ENCODE peak calls at places on chromosomes 16 and 17, in nine cellular contexts. One of them, this sample, is unnamed.

GRCh38 chr17:68324114-68324513 is 32.8 kb downstream of the ARSG start:
- DNase-seq in A549: no peak
- DNase-seq in transverse colon: no peak
- DNase-seq in tibial nerve: no peak
- DNase-seq in esophagus muscularis mucosa: no peak
- DNase-seq in GM12878: no peak
- DNase-seq in K562: no peak
- DNase-seq in ovary: no peak
- DNase-seq in sigmoid colon: no peak
- DNase-seq in this sample: no peak

GRCh38 chr17:55648086-55648485 is 74.6 kb downstream of the TMEM100 start:
- DNase-seq in A549: no peak
- DNase-seq in transverse colon: no peak
- DNase-seq in tibial nerve: no peak
- DNase-seq in esophagus muscularis mucosa: no peak
- DNase-seq in GM12878: no peak
- DNase-seq in K562: no peak
- DNase-seq in ovary: no peak
- DNase-seq in sigmoid colon: no peak
- DNase-seq in this sample: no peak

GRCh38 chr16:85046957-85047866 is 19.6 kb downstream of the KIAA0513 start:
- DNase-seq in A549: no peak
- DNase-seq in transverse colon: peak; percentile 72
- DNase-seq in tibial nerve: no peak
- DNase-seq in esophagus muscularis mucosa: no peak
- DNase-seq in GM12878: no peak
- DNase-seq in K562: peak; percentile 84
- DNase-seq in ovary: no peak
- DNase-seq in sigmoid colon: no peak
- DNase-seq in this sample: peak; percentile 76

GRCh38 chr17:5618511-5618910 is 34.2 kb upstream of the NLRP1 start:
- DNase-seq in A549: no peak
- DNase-seq in transverse colon: no peak
- DNase-seq in tibial nerve: no peak
- DNase-seq in esophagus muscularis mucosa: no peak
- DNase-seq in GM12878: no peak
- DNase-seq in K562: no peak
- DNase-seq in ovary: no peak
- DNase-seq in sigmoid colon: no peak
- DNase-seq in this sample: no peak

GRCh38 chr16:15887283-15887682 is 1.1 kb downstream of the CEP20 start:
- DNase-seq in A549: no peak
- DNase-seq in transverse colon: no peak
- DNase-seq in tibial nerve: no peak
- DNase-seq in esophagus muscularis mucosa: no peak
- DNase-seq in GM12878: no peak
- DNase-seq in K562: no peak
- DNase-seq in ovary: no peak
- DNase-seq in sigmoid colon: no peak
- DNase-seq in this sample: no peak

GRCh38 chr17:78130439-78131101 is at the start of gene TMC8:
- DNase-seq in A549: no peak
- DNase-seq in transverse colon: peak; percentile 72
- DNase-seq in tibial nerve: peak; percentile 39
- DNase-seq in esophagus muscularis mucosa: no peak
- DNase-seq in GM12878: no peak
- DNase-seq in K562: peak; percentile 24
- DNase-seq in ovary: no peak
- DNase-seq in sigmoid colon: no peak
- DNase-seq in this sample: peak; percentile 51

GRCh38 chr17:1789936-1790335 is 28.1 kb downstream of the SERPINF1 start:
- DNase-seq in A549: no peak
- DNase-seq in transverse colon: no peak
- DNase-seq in tibial nerve: no peak
- DNase-seq in esophagus muscularis mucosa: no peak
- DNase-seq in GM12878: no peak
- DNase-seq in K562: no peak
- DNase-seq in ovary: no peak
- DNase-seq in sigmoid colon: no peak
- DNase-seq in this sample: no peak

GRCh38 chr16:17591655-17592405 is 121.1 kb upstream of the XYLT1 start:
- DNase-seq in A549: no peak
- DNase-seq in transverse colon: no peak
- DNase-seq in tibial nerve: no peak
- DNase-seq in esophagus muscularis mucosa: peak; percentile 42
- DNase-seq in GM12878: no peak
- DNase-seq in K562: no peak
- DNase-seq in ovary: no peak
- DNase-seq in sigmoid colon: no peak
- DNase-seq in this sample: no peak

GRCh38 chr17:64615025-64615677 is 47.0 kb downstream of the SMURF2 start:
- DNase-seq in A549: no peak
- DNase-seq in transverse colon: no peak
- DNase-seq in tibial nerve: no peak
- DNase-seq in esophagus muscularis mucosa: no peak
- DNase-seq in GM12878: no peak
- DNase-seq in K562: no peak
- DNase-seq in ovary: no peak
- DNase-seq in sigmoid colon: no peak
- DNase-seq in this sample: no peak

GRCh38 chr17:1354022-1354421 is 46.0 kb downstream of the YWHAE start:
- DNase-seq in A549: no peak
- DNase-seq in transverse colon: no peak
- DNase-seq in tibial nerve: no peak
- DNase-seq in esophagus muscularis mucosa: no peak
- DNase-seq in GM12878: no peak
- DNase-seq in K562: no peak
- DNase-seq in ovary: no peak
- DNase-seq in sigmoid colon: no peak
- DNase-seq in this sample: no peak

GRCh38 chr17:80414803-80415625 is at the start of gene ENDOV:
- DNase-seq in A549: peak; percentile 99
- DNase-seq in transverse colon: peak; percentile 95
- DNase-seq in tibial nerve: peak; percentile 91
- DNase-seq in esophagus muscularis mucosa: peak; percentile 99
- DNase-seq in GM12878: peak; percentile 56
- DNase-seq in K562: peak; percentile 99
- DNase-seq in ovary: peak; percentile 94
- DNase-seq in sigmoid colon: peak; percentile 97
- DNase-seq in this sample: peak; percentile 95
- TF ChIP-seq EP300 in A549: no peak
- TF ChIP-seq EP300 in transverse colon: peak; percentile 14
- TF ChIP-seq EP300 in tibial nerve: peak; percentile 96
- TF ChIP-seq EP300 in esophagus muscularis mucosa: no peak
- TF ChIP-seq EP300 in GM12878: no peak
- TF ChIP-seq EP300 in K562: no peak
- TF ChIP-seq EP300 in ovary: peak; percentile 15
- TF ChIP-seq EP300 in sigmoid colon: no peak
- TF ChIP-seq EP300 in this sample: no peak

GRCh38 chr16:69270831-69271230 is 40.3 kb upstream of the VPS4A start:
- DNase-seq in A549: no peak
- DNase-seq in transverse colon: no peak
- DNase-seq in tibial nerve: no peak
- DNase-seq in esophagus muscularis mucosa: no peak
- DNase-seq in GM12878: no peak
- DNase-seq in K562: no peak
- DNase-seq in ovary: no peak
- DNase-seq in sigmoid colon: no peak
- DNase-seq in this sample: no peak

GRCh38 chr16:69274699-69275235 is 36.4 kb upstream of the VPS4A start:
- DNase-seq in A549: no peak
- DNase-seq in transverse colon: no peak
- DNase-seq in tibial nerve: no peak
- DNase-seq in esophagus muscularis mucosa: no peak
- DNase-seq in GM12878: no peak
- DNase-seq in K562: no peak
- DNase-seq in ovary: no peak
- DNase-seq in sigmoid colon: no peak
- DNase-seq in this sample: no peak

GRCh38 chr16:69273009-69273408 is 38.1 kb upstream of the VPS4A start:
- DNase-seq in A549: no peak
- DNase-seq in transverse colon: no peak
- DNase-seq in tibial nerve: no peak
- DNase-seq in esophagus muscularis mucosa: no peak
- DNase-seq in GM12878: no peak
- DNase-seq in K562: no peak
- DNase-seq in ovary: no peak
- DNase-seq in sigmoid colon: no peak
- DNase-seq in this sample: no peak

DNA sequence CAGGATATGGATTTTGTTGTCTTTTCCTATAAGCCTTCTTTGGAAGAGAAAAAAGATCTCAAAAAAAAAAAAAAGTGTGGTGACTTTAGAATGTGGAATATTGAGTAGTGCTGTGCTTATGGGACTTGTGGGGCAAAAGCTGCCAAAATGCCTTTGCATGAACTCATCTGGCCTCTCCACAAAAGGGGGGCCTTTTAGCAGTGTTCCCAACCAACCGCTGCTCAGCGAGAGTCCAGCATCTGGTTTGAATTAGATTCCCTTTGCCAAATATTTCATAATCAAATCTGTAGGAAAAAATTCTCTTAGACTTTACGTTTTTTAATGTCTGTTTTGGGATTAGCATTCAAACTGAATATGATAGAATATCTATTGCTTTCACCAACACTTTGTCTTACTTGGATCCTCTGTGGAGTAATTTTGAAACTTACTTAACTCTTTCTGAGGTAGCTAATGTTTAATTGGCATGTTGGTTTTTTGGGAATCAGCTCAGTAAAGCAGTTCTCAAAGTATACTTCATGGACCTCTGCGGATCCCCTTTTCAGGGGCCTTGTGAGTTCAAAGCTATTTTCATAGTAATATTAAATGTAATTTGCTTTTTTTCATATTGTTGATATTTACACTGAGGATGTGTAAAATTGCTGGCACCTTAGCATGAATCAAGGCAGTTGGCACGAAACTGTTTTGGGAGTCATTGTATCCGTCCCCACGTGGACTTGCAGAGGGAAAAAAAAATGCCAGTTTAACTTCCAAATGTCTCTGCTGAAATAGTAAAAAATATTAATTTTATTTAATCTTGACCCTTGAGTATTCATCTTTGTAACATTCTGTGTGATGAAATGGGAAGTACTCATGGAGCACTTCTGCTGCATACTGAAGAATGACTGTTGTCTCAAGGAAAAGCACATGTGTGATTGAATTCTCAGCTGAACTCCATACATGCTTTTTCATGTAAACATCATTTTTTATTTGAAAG is 34.7 kb upstream of the VPS4A start:
- DNase-seq in A549: no peak
- DNase-seq in transverse colon: peak; percentile 31
- DNase-seq in tibial nerve: peak; percentile 66
- DNase-seq in esophagus muscularis mucosa: peak; percentile 92
- DNase-seq in GM12878: no peak
- DNase-seq in K562: no peak
- DNase-seq in ovary: peak; percentile 33
- DNase-seq in sigmoid colon: peak; percentile 90
- DNase-seq in this sample: no peak
- H3K4me3 ChIP-seq in A549: no peak overlapping the region
- H3K4me3 ChIP-seq in transverse colon: no peak overlapping the region
- H3K4me3 ChIP-seq in tibial nerve: no peak overlapping the region
- H3K4me3 ChIP-seq in esophagus muscularis mucosa: no peak overlapping the region
- H3K4me3 ChIP-seq in GM12878: no peak overlapping the region
- H3K4me3 ChIP-seq in K562: no peak overlapping the region
- H3K4me3 ChIP-seq in ovary: no peak overlapping the region
- H3K4me3 ChIP-seq in sigmoid colon: no peak overlapping the region
- H3K4me3 ChIP-seq in this sample: no peak overlapping the region

GRCh38 chr17:18233803-18234518 is 8.5 kb downstream of the LLGL1 start:
- DNase-seq in A549: no peak
- DNase-seq in transverse colon: no peak
- DNase-seq in tibial nerve: no peak
- DNase-seq in esophagus muscularis mucosa: no peak
- DNase-seq in GM12878: no peak
- DNase-seq in K562: no peak
- DNase-seq in ovary: no peak
- DNase-seq in sigmoid colon: no peak
- DNase-seq in this sample: no peak

GRCh38 chr17:18234853-18235380 is 9.5 kb downstream of the LLGL1 start:
- DNase-seq in A549: no peak
- DNase-seq in transverse colon: no peak
- DNase-seq in tibial nerve: no peak
- DNase-seq in esophagus muscularis mucosa: no peak
- DNase-seq in GM12878: no peak
- DNase-seq in K562: no peak
- DNase-seq in ovary: no peak
- DNase-seq in sigmoid colon: no peak
- DNase-seq in this sample: no peak

GRCh38 chr17:18236494-18236893 is 11.1 kb downstream of the LLGL1 start:
- DNase-seq in A549: no peak
- DNase-seq in transverse colon: no peak
- DNase-seq in tibial nerve: no peak
- DNase-seq in esophagus muscularis mucosa: no peak
- DNase-seq in GM12878: no peak
- DNase-seq in K562: no peak
- DNase-seq in ovary: no peak
- DNase-seq in sigmoid colon: no peak
- DNase-seq in this sample: no peak

GRCh38 chr17:18237461-18237860 is 12.0 kb downstream of the LLGL1 start:
- DNase-seq in A549: no peak
- DNase-seq in transverse colon: no peak
- DNase-seq in tibial nerve: no peak
- DNase-seq in esophagus muscularis mucosa: no peak
- DNase-seq in GM12878: no peak
- DNase-seq in K562: no peak
- DNase-seq in ovary: no peak
- DNase-seq in sigmoid colon: no peak
- DNase-seq in this sample: no peak

DNA sequence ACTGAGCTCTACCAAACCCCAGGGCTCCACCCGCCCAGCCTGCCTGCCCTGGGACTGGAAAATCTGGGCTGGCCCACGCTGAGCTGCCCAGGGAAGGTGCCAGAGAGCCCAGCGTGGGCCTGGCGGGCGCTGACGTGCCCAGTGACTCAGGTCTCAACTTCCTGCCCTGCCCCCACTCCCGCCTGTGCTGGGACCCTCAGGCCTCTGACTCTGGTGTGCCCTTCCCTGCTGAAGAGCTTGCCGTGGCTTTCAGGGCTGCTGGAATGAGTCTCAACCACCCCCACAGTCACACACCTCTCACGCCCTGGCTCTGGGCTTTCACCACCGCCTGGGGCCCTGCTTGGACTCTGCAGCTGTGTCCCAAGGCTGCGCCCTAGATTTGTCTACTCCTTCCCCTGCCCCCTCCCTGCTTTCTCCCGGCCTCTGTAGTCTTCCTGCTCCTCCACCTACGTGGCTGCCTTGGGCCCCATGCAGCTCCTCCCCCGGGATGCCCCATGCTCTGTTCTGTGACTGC is 10.4 kb downstream of the LLGL1 start:
- DNase-seq in A549: no peak
- DNase-seq in transverse colon: no peak
- DNase-seq in tibial nerve: no peak
- DNase-seq in esophagus muscularis mucosa: no peak
- DNase-seq in GM12878: no peak
- DNase-seq in K562: no peak
- DNase-seq in ovary: no peak
- DNase-seq in sigmoid colon: no peak
- DNase-seq in this sample: no peak
- TF ChIP-seq POLR2A in A549: no peak
- TF ChIP-seq POLR2A in transverse colon: no peak
- TF ChIP-seq POLR2A in tibial nerve: no peak
- TF ChIP-seq POLR2A in esophagus muscularis mucosa: no peak
- TF ChIP-seq POLR2A in GM12878: no peak
- TF ChIP-seq POLR2A in K562: no peak
- TF ChIP-seq POLR2A in ovary: no peak
- TF ChIP-seq POLR2A in sigmoid colon: no peak
- TF ChIP-seq POLR2A in this sample: no peak

GRCh38 chr16:80056334-80056733 is 455.8 kb upstream of the MAF start:
- DNase-seq in A549: no peak
- DNase-seq in transverse colon: no peak
- DNase-seq in tibial nerve: no peak
- DNase-seq in esophagus muscularis mucosa: no peak
- DNase-seq in GM12878: no peak
- DNase-seq in K562: no peak
- DNase-seq in ovary: no peak
- DNase-seq in sigmoid colon: no peak
- DNase-seq in this sample: no peak
- TF ChIP-seq EP300 in A549: no peak
- TF ChIP-seq EP300 in transverse colon: no peak
- TF ChIP-seq EP300 in tibial nerve: no peak
- TF ChIP-seq EP300 in esophagus muscularis mucosa: no peak
- TF ChIP-seq EP300 in GM12878: no peak
- TF ChIP-seq EP300 in K562: no peak
- TF ChIP-seq EP300 in ovary: no peak
- TF ChIP-seq EP300 in sigmoid colon: no peak
- TF ChIP-seq EP300 in this sample: no peak

This sample was measured in stomach.